ENCODE peak calls at places on chromosomes 13 and 19, in nine cellular contexts. One of them, this sample, is unnamed. For H3K9me3, the result is how much of the 10 kb centered on the place peaks cover.

GRCh38 chr13:113616281-113616906 is 31.8 kb downstream of the TFDP1 start:
- DNase-seq in uterus: no peak
- DNase-seq in PC-9: no peak
- DNase-seq in PC-3: no peak
- DNase-seq in A549: no peak
- DNase-seq in cardiac muscle cell: peak
- DNase-seq in body of pancreas: no peak
- DNase-seq in heart right ventricle: no peak
- DNase-seq in WERI-Rb-1: no peak
- DNase-seq in this sample: no peak

GRCh38 chr19:48681127-48681470 is 8.3 kb upstream of the NTN5 start:
- DNase-seq in uterus: no peak
- DNase-seq in PC-9: no peak
- DNase-seq in PC-3: no peak
- DNase-seq in A549: no peak
- DNase-seq in cardiac muscle cell: peak
- DNase-seq in body of pancreas: peak
- DNase-seq in heart right ventricle: no peak
- DNase-seq in WERI-Rb-1: no peak
- DNase-seq in this sample: no peak

GRCh38 chr19:15222738-15223648 is 9.3 kb downstream of the EPHX3 start:
- DNase-seq in uterus: peak
- DNase-seq in PC-9: peak
- DNase-seq in PC-3: peak
- DNase-seq in A549: peak
- DNase-seq in cardiac muscle cell: peak
- DNase-seq in body of pancreas: peak
- DNase-seq in heart right ventricle: peak
- DNase-seq in WERI-Rb-1: peak
- DNase-seq in this sample: peak

GRCh38 chr13:51821666-51822065 is 17.7 kb upstream of the DHRS12 start:
- DNase-seq in uterus: no peak
- DNase-seq in PC-9: no peak
- DNase-seq in PC-3: no peak
- DNase-seq in A549: no peak
- DNase-seq in cardiac muscle cell: no peak
- DNase-seq in body of pancreas: no peak
- DNase-seq in heart right ventricle: no peak
- DNase-seq in WERI-Rb-1: no peak
- DNase-seq in this sample: no peak

GRCh38 chr19:38841787-38842438 is 7.9 kb downstream of the HNRNPL start:
- DNase-seq in uterus: no peak
- DNase-seq in PC-9: no peak
- DNase-seq in PC-3: no peak
- DNase-seq in A549: peak
- DNase-seq in cardiac muscle cell: no peak
- DNase-seq in body of pancreas: no peak
- DNase-seq in heart right ventricle: no peak
- DNase-seq in WERI-Rb-1: no peak
- DNase-seq in this sample: no peak

GRCh38 chr19:21358768-21359451 is at the start of gene ZNF738:
- DNase-seq in uterus: peak
- DNase-seq in PC-9: peak
- DNase-seq in PC-3: peak
- DNase-seq in A549: peak
- DNase-seq in cardiac muscle cell: peak
- DNase-seq in body of pancreas: peak
- DNase-seq in heart right ventricle: peak
- DNase-seq in WERI-Rb-1: peak
- DNase-seq in this sample: peak

GRCh38 chr19:49222011-49222410 is 64.4 kb downstream of the TRPM4 start:
- DNase-seq in uterus: no peak
- DNase-seq in PC-9: no peak
- DNase-seq in PC-3: no peak
- DNase-seq in A549: no peak
- DNase-seq in cardiac muscle cell: no peak
- DNase-seq in body of pancreas: no peak
- DNase-seq in heart right ventricle: no peak
- DNase-seq in WERI-Rb-1: no peak
- DNase-seq in this sample: no peak

GRCh38 chr19:35031072-35031881 is 1.0 kb downstream of the SCN1B start:
- DNase-seq in uterus: no peak
- DNase-seq in PC-9: peak
- DNase-seq in PC-3: peak
- DNase-seq in A549: peak
- DNase-seq in cardiac muscle cell: peak
- DNase-seq in body of pancreas: no peak
- DNase-seq in heart right ventricle: peak
- DNase-seq in WERI-Rb-1: peak
- DNase-seq in this sample: peak

GRCh38 chr19:2385053-2385721 is 25.1 kb downstream of the TMPRSS9 start:
- DNase-seq in uterus: no peak
- DNase-seq in PC-9: peak
- DNase-seq in PC-3: peak
- DNase-seq in A549: peak
- DNase-seq in cardiac muscle cell: peak
- DNase-seq in body of pancreas: peak
- DNase-seq in heart right ventricle: no peak
- DNase-seq in WERI-Rb-1: peak
- DNase-seq in this sample: peak

GRCh38 chr19:17097593-17098126 is 22.1 kb downstream of the MYO9B start:
- DNase-seq in uterus: no peak
- DNase-seq in PC-9: peak
- DNase-seq in PC-3: peak
- DNase-seq in A549: no peak
- DNase-seq in cardiac muscle cell: peak
- DNase-seq in body of pancreas: no peak
- DNase-seq in heart right ventricle: no peak
- DNase-seq in WERI-Rb-1: no peak
- DNase-seq in this sample: no peak

GRCh38 chr19:39845172-39845571 is 1.0 kb downstream of the FBL start:
- DNase-seq in uterus: no peak
- DNase-seq in PC-9: no peak
- DNase-seq in PC-3: no peak
- DNase-seq in A549: no peak
- DNase-seq in cardiac muscle cell: no peak
- DNase-seq in body of pancreas: no peak
- DNase-seq in heart right ventricle: no peak
- DNase-seq in WERI-Rb-1: no peak
- DNase-seq in this sample: no peak

GRCh38 chr13:22748866-22749586 is 431.8 kb upstream of the SGCG start:
- DNase-seq in uterus: no peak
- DNase-seq in PC-9: no peak
- DNase-seq in PC-3: no peak
- DNase-seq in A549: no peak
- DNase-seq in cardiac muscle cell: peak
- DNase-seq in body of pancreas: no peak
- DNase-seq in heart right ventricle: no peak
- DNase-seq in WERI-Rb-1: no peak
- DNase-seq in this sample: no peak

GRCh38 chr13:33610471-33611015 is 207.4 kb upstream of the RFC3 start:
- DNase-seq in uterus: no peak
- DNase-seq in PC-9: no peak
- DNase-seq in PC-3: no peak
- DNase-seq in A549: no peak
- DNase-seq in cardiac muscle cell: peak
- DNase-seq in body of pancreas: no peak
- DNase-seq in heart right ventricle: peak
- DNase-seq in WERI-Rb-1: peak
- DNase-seq in this sample: peak

GRCh38 chr13:37534181-37534580 is 64.4 kb downstream of the POSTN start:
- DNase-seq in uterus: no peak
- DNase-seq in PC-9: no peak
- DNase-seq in PC-3: peak
- DNase-seq in A549: no peak
- DNase-seq in cardiac muscle cell: peak
- DNase-seq in body of pancreas: no peak
- DNase-seq in heart right ventricle: no peak
- DNase-seq in WERI-Rb-1: no peak
- DNase-seq in this sample: no peak

GRCh38 chr13:113216165-113217056 is 7.0 kb downstream of the CUL4A start:
- DNase-seq in uterus: no peak
- DNase-seq in PC-9: peak
- DNase-seq in PC-3: peak
- DNase-seq in A549: no peak
- DNase-seq in cardiac muscle cell: peak
- DNase-seq in body of pancreas: peak
- DNase-seq in heart right ventricle: no peak
- DNase-seq in WERI-Rb-1: no peak
- DNase-seq in this sample: peak

GRCh38 chr19:3866798-3867638 is 1.8 kb downstream of the ZFR2 start:
- DNase-seq in uterus: no peak
- DNase-seq in PC-9: no peak
- DNase-seq in PC-3: no peak
- DNase-seq in A549: no peak
- DNase-seq in cardiac muscle cell: no peak
- DNase-seq in body of pancreas: no peak
- DNase-seq in heart right ventricle: no peak
- DNase-seq in WERI-Rb-1: no peak
- DNase-seq in this sample: no peak

GRCh38 chr19:49651029-49651825 is 9.2 kb downstream of the SCAF1 start:
- DNase-seq in uterus: no peak
- DNase-seq in PC-9: no peak
- DNase-seq in PC-3: no peak
- DNase-seq in A549: no peak
- DNase-seq in cardiac muscle cell: no peak
- DNase-seq in body of pancreas: no peak
- DNase-seq in heart right ventricle: no peak
- DNase-seq in WERI-Rb-1: no peak
- DNase-seq in this sample: no peak

GRCh38 chr19:53579518-53579917 is 41.6 kb downstream of the ZNF331 start:
- DNase-seq in uterus: no peak
- DNase-seq in PC-9: no peak
- DNase-seq in PC-3: no peak
- DNase-seq in A549: no peak
- DNase-seq in cardiac muscle cell: no peak
- DNase-seq in body of pancreas: no peak
- DNase-seq in heart right ventricle: no peak
- DNase-seq in WERI-Rb-1: no peak
- DNase-seq in this sample: no peak
- H3K9me3 ChIP-seq in uterus: under half
- H3K9me3 ChIP-seq in PC-9: half or more
- H3K9me3 ChIP-seq in PC-3: under half
- H3K9me3 ChIP-seq in A549: half or more
- H3K9me3 ChIP-seq in cardiac muscle cell: under half
- H3K9me3 ChIP-seq in body of pancreas: under half
- H3K9me3 ChIP-seq in heart right ventricle: under half
- H3K9me3 ChIP-seq in WERI-Rb-1: under half
- H3K9me3 ChIP-seq in this sample: under half

DNA sequence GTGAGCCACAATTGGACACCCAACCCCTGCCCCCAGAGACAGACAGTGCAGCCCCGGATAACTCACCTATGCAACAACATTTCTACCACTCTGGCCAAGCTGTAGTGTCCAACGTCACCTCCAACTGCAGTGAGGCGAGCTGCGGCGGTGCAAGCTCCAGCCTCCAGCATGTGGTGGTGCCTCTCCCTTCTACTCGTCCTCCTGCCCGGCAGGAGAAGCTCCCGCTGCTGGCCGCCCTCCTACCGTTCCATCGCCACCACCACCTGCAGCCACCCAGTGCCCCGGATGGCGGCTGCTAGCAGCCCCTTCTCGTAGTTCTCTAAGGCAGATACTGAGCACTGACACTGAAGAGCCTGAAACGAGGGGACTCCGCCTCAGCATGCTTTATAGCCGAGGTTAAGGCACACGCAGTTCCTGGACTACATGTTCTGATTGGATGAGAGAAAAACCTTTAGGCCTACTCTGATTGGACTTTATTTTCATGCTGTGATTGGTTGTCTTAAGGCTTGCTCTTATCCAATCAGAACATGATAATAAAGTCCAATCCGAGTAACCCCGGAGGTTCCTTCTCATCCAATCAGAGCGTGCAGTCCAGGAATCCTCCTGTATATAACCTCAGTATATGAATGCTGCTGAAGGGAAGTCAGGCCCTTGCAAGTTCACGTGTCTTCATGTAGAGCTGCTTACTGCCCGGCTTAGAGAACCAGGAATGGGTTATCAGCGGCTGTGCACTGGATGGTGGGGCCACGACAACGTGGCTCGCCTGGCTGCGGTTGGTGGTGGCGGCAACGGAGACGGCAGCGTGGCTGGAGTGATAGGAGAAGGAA is 63.5 kb downstream of the TUBA3C start:
- DNase-seq in uterus: no peak
- DNase-seq in PC-9: no peak
- DNase-seq in PC-3: no peak
- DNase-seq in A549: no peak
- DNase-seq in cardiac muscle cell: no peak
- DNase-seq in body of pancreas: no peak
- DNase-seq in heart right ventricle: no peak
- DNase-seq in WERI-Rb-1: no peak
- DNase-seq in this sample: no peak
- H3K9me3 ChIP-seq in uterus: under half
- H3K9me3 ChIP-seq in PC-9: under half
- H3K9me3 ChIP-seq in PC-3: under half
- H3K9me3 ChIP-seq in A549: under half
- H3K9me3 ChIP-seq in cardiac muscle cell: under half
- H3K9me3 ChIP-seq in body of pancreas: under half
- H3K9me3 ChIP-seq in heart right ventricle: under half
- H3K9me3 ChIP-seq in WERI-Rb-1: under half
- H3K9me3 ChIP-seq in this sample: under half

DNA sequence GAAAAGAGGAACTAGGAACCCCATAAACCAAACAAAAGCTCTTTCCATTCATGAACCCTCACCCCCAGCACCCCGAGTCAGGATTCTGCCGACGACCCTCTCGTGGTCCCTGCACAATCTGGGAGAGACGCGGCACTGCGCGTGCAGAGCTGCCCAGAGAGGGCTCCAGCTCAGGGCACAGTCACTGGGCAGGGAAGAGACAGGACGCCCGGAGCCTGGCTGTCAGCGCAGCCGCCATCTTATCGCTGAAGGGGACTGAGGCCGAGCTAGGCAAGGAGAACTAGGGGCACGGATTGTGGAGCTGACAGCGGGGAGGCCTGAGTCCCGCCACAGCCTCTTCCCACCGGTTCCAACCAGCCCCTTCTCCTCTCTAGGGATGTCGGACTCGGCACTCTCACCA is 349 bp downstream of the ZNF98 start:
- DNase-seq in uterus: no peak
- DNase-seq in PC-9: no peak
- DNase-seq in PC-3: no peak
- DNase-seq in A549: no peak
- DNase-seq in cardiac muscle cell: no peak
- DNase-seq in body of pancreas: no peak
- DNase-seq in heart right ventricle: no peak
- DNase-seq in WERI-Rb-1: no peak
- DNase-seq in this sample: no peak
- H3K9me3 ChIP-seq in uterus: under half
- H3K9me3 ChIP-seq in PC-9: under half
- H3K9me3 ChIP-seq in PC-3: under half
- H3K9me3 ChIP-seq in A549: under half
- H3K9me3 ChIP-seq in cardiac muscle cell: under half
- H3K9me3 ChIP-seq in body of pancreas: under half
- H3K9me3 ChIP-seq in heart right ventricle: under half
- H3K9me3 ChIP-seq in WERI-Rb-1: under half
- H3K9me3 ChIP-seq in this sample: under half

DNA sequence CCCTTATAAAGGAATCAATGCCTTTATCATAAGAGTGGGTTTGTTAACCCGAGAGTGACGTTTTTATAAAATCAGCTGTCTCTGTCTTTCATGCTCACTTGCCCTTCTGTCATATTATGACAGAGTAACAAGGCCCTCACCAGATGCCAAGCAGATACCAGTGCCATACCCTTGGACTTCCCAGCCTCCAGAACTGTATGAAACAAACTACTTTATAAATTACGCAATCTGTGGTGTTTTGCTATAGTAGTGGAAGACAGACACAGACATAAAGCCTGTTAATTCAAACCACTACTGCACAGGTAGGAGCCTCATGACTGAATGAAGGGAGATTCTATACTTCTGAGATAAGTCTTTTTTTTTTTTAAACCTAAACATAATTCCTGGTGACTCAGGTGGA is 4.6 kb downstream of the VN1R1 start:
- DNase-seq in uterus: no peak
- DNase-seq in PC-9: no peak
- DNase-seq in PC-3: no peak
- DNase-seq in A549: no peak
- DNase-seq in cardiac muscle cell: no peak
- DNase-seq in body of pancreas: no peak
- DNase-seq in heart right ventricle: no peak
- DNase-seq in WERI-Rb-1: no peak
- DNase-seq in this sample: no peak
- H3K9me3 ChIP-seq in uterus: under half
- H3K9me3 ChIP-seq in PC-9: under half
- H3K9me3 ChIP-seq in PC-3: under half
- H3K9me3 ChIP-seq in A549: half or more
- H3K9me3 ChIP-seq in cardiac muscle cell: under half
- H3K9me3 ChIP-seq in body of pancreas: under half
- H3K9me3 ChIP-seq in heart right ventricle: under half
- H3K9me3 ChIP-seq in WERI-Rb-1: under half
- H3K9me3 ChIP-seq in this sample: under half

This sample was measured in neural progenitor cell.